ENCODE peak calls at places on chromosomes 4 and X, in eight cellular contexts. P, R, I, B, H, Q, Z and Y are unnamed samples.

GRCh38 chr4:24778427-24779225 is 16.7 kb upstream of the SOD3 start:
- DNase-seq in P (no peak), R (no peak), I (peak), B (no peak), H (no peak), Q (peak), Z (no peak), Y (peak)

GRCh38 chr4:183987987-183988392 is 82.9 kb downstream of the STOX2 start:
- DNase-seq in P (no peak), R (peak), I (peak), B (no peak), H (peak), Q (peak), Z (peak), Y (peak)

GRCh38 chr4:170139764-170140163 is 50.0 kb upstream of the AADAT start:
- DNase-seq in P (no peak), R (peak), I (no peak), B (no peak), H (peak), Q (peak), Z (no peak), Y (peak)

GRCh38 chrX:56788229-56788628 is 59.2 kb downstream of the NBDY start:
- DNase-seq in P (peak), R (no peak), I (no peak), B (peak), H (no peak), Q (no peak), Z (no peak), Y (no peak)

GRCh38 chr4:130486186-130486585 is 1390.2 kb downstream of the C4orf33 start:
- DNase-seq in P (no peak), R (no peak), I (no peak), B (no peak), H (peak), Q (no peak), Z (no peak), Y (peak)

GRCh38 chrX:47568656-47569295 is 7.8 kb downstream of the ARAF start:
- DNase-seq in P (no peak), R (no peak), I (no peak), B (no peak), H (peak), Q (no peak), Z (no peak), Y (no peak)

GRCh38 chr4:8906991-8907595 is 35.5 kb upstream of the HMX1 start:
- DNase-seq in P (no peak), R (no peak), I (no peak), B (peak), H (no peak), Q (no peak), Z (no peak), Y (no peak)

GRCh38 chr4:76624271-76624681 is 189.2 kb downstream of the SHROOM3 start:
- DNase-seq in P (no peak), R (peak), I (no peak), B (no peak), H (peak), Q (peak), Z (no peak), Y (peak)

GRCh38 chr4:54677416-54677815 is 19.7 kb downstream of the KIT start:
- DNase-seq in P (no peak), R (no peak), I (no peak), B (no peak), H (no peak), Q (no peak), Z (no peak), Y (no peak)

GRCh38 chrX:42422961-42423360 is 355.0 kb downstream of the PPP1R2C start:
- DNase-seq in P (no peak), R (peak), I (no peak), B (no peak), H (peak), Q (no peak), Z (no peak), Y (no peak)

GRCh38 chr4:3640587-3640962 is 108.4 kb upstream of the LRPAP1 start:
- DNase-seq in P (no peak), R (no peak), I (no peak), B (peak), H (no peak), Q (no peak), Z (peak), Y (peak)

GRCh38 chr4:53932784-53933183 is 131.6 kb downstream of the CHIC2 start:
- DNase-seq in P (no peak), R (peak), I (no peak), B (no peak), H (peak), Q (peak), Z (no peak), Y (peak)

GRCh38 chr4:87122252-87122651 is 98.2 kb downstream of the KLHL8 start:
- DNase-seq in P (no peak), R (peak), I (no peak), B (no peak), H (no peak), Q (peak), Z (no peak), Y (no peak)

GRCh38 chr4:142703694-142704309 is 142.3 kb downstream of the INPP4B start:
- DNase-seq in P (no peak), R (peak), I (no peak), B (no peak), H (no peak), Q (peak), Z (no peak), Y (no peak)

GRCh38 chr4:44848466-44848865 is 122.1 kb upstream of the GNPDA2 start:
- DNase-seq in P (no peak), R (peak), I (no peak), B (no peak), H (no peak), Q (peak), Z (no peak), Y (no peak)

GRCh38 chr4:141524116-141524515 is 112.3 kb upstream of the IL15 start:
- DNase-seq in P (no peak), R (peak), I (no peak), B (no peak), H (peak), Q (no peak), Z (no peak), Y (no peak)

GRCh38 chr4:16027626-16028025 is 56.2 kb downstream of the PROM1 start:
- DNase-seq in P (no peak), R (no peak), I (no peak), B (no peak), H (peak), Q (no peak), Z (no peak), Y (no peak)

GRCh38 chr4:11614426-11614825 is 185.7 kb upstream of the HS3ST1 start:
- DNase-seq in P (no peak), R (peak), I (peak), B (no peak), H (peak), Q (peak), Z (no peak), Y (no peak)

GRCh38 chr4:11611868-11612267 is 183.2 kb upstream of the HS3ST1 start:
- DNase-seq in P (no peak), R (no peak), I (no peak), B (no peak), H (peak), Q (no peak), Z (no peak), Y (no peak)

GRCh38 chr4:11618666-11619282 is 190.1 kb upstream of the HS3ST1 start:
- DNase-seq in P (no peak), R (no peak), I (no peak), B (no peak), H (no peak), Q (no peak), Z (no peak), Y (no peak)

GRCh38 chr4:11616856-11617255 is 188.2 kb upstream of the HS3ST1 start:
- DNase-seq in P (no peak), R (no peak), I (no peak), B (no peak), H (no peak), Q (no peak), Z (no peak), Y (no peak)

GRCh38 chr4:11615601-11616000 is 186.9 kb upstream of the HS3ST1 start:
- DNase-seq in P (no peak), R (peak), I (no peak), B (no peak), H (no peak), Q (no peak), Z (no peak), Y (no peak)
- H3K27ac ChIP-seq in P (no peak), R (peak), I (peak), B (no peak), H (no peak), Q (no peak), Z (no peak), Y (no peak)

GRCh38 chrX:83416273-83416672 is 91.8 kb upstream of the POU3F4 start:
- DNase-seq in P (no peak), R (peak), I (no peak), B (no peak), H (peak), Q (no peak), Z (no peak), Y (no peak)
- TF ChIP-seq CTCF in P (no peak), R (no peak), I (peak), B (no peak), H (peak), Q (peak), Z (no peak), Y (no peak)

GRCh38 chr4:88277711-88278025 is 6.7 kb downstream of the PPM1K start:
- DNase-seq in P (no peak), R (no peak), I (no peak), B (no peak), H (no peak), Q (no peak), Z (no peak), Y (no peak)
- H3K27ac ChIP-seq in P (no peak), R (no peak), I (no peak), B (no peak), H (no peak), Q (no peak), Z (no peak), Y (no peak)

GRCh38 chr4:41820473-41820872 is 71.9 kb upstream of the PHOX2B start:
- DNase-seq in P (no peak), R (no peak), I (no peak), B (no peak), H (no peak), Q (no peak), Z (no peak), Y (no peak)

GRCh38 chr4:41815478-41815877 is 67.0 kb upstream of the PHOX2B start:
- DNase-seq in P (no peak), R (peak), I (no peak), B (no peak), H (peak), Q (peak), Z (no peak), Y (no peak)

GRCh38 chr4:41819621-41820020 is 71.1 kb upstream of the PHOX2B start:
- DNase-seq in P (no peak), R (no peak), I (no peak), B (no peak), H (no peak), Q (no peak), Z (no peak), Y (no peak)

DNA sequence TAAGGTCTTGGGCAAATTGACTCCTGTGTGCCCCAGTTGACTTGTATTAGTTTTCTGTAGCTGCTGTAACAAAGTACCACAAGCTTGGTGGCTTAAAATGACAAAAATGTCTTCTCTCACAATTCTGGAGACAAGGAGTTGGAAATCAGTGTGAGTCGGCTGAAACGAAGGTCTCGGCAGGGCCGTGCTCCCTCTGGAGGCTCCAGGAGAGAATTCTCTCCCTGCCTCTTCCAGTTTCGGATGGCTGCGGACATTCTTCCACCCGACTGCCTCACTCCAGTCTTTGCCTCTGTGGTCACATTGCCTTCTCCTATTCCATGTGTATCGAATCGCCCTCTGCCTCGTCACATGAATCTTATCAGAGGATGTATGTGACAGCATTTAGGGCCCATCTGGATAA is 66.0 kb upstream of the PHOX2B start:
- DNase-seq in P (no peak), R (no peak), I (peak), B (no peak), H (peak), Q (peak), Z (no peak), Y (peak)
- TF ChIP-seq CTCF in P (peak), R (peak), I (no peak), B (no peak), H (peak), Q (peak), Z (no peak), Y (peak)